ENCODE peak calls at places on chromosomes 16 and 17, in four cellular contexts. L is T-helper 9 cell, Q is RPMI7951, R is lower leg skin. B is an unnamed sample.

GRCh38 chr16:62036101-62036806 is at the start of gene CDH8:
- DNase-seq in L (no peak), Q (no peak), R (no peak), B (no peak)

GRCh38 chr16:66502020-66502913 is 47.7 kb downstream of the TK2 start:
- DNase-seq in L (no peak), Q (no peak), R (no peak), B (peak; percentile 96)

GRCh38 chr17:19418312-19418992 is 7.4 kb downstream of the RNF112 start:
- DNase-seq in L (no peak), Q (peak; percentile 22), R (no peak), B (no peak)

GRCh38 chr17:43986225-43986981 is 18.0 kb upstream of the NAGS start:
- DNase-seq in L (no peak), Q (no peak), R (no peak), B (no peak)

GRCh38 chr17:14298221-14298994 is 2.5 kb upstream of the HS3ST3B1 start:
- DNase-seq in L (no peak), Q (no peak), R (no peak), B (no peak)

GRCh38 chr17:49198206-49198605 is 12.2 kb downstream of the GNGT2 start:
- DNase-seq in L (no peak), Q (no peak), R (no peak), B (no peak)

GRCh38 chr16:28514246-28514645 is 7.6 kb upstream of the IL27 start:
- DNase-seq in L (no peak), Q (no peak), R (no peak), B (no peak)

GRCh38 chr17:70653850-70654249 is 484.5 kb downstream of the KCNJ2 start:
- DNase-seq in L (no peak), Q (no peak), R (no peak), B (no peak)

GRCh38 chr16:84885024-84885910 is 65.5 kb downstream of the CRISPLD2 start:
- DNase-seq in L (no peak), Q (peak; percentile 57), R (no peak), B (no peak)

GRCh38 chr17:55344514-55344997 is 77.1 kb downstream of the MMD start:
- DNase-seq in L (no peak), Q (no peak), R (no peak), B (no peak)

GRCh38 chr16:65068151-65068740 is 53.6 kb downstream of the CDH11 start:
- DNase-seq in L (no peak), Q (no peak), R (peak; percentile 30), B (no peak)

GRCh38 chr16:6190756-6191155 is 1093.2 kb upstream of the EEF2KMT start:
- DNase-seq in L (no peak), Q (no peak), R (no peak), B (no peak)

GRCh38 chr17:60229189-60229802 is 79.5 kb downstream of the CA4 start:
- DNase-seq in L (no peak), Q (peak; percentile 26), R (no peak), B (no peak)

GRCh38 chr17:15112881-15113617 is 152.1 kb downstream of the PMP22 start:
- DNase-seq in L (no peak), Q (peak; percentile 33), R (no peak), B (no peak)

GRCh38 chr17:47978324-47978723 is 7.4 kb downstream of the CDK5RAP3 start:
- DNase-seq in L (peak; percentile 31), Q (peak; percentile 54), R (no peak), B (no peak)

GRCh38 chr17:81419886-81420768 is 24.9 kb downstream of the BAHCC1 start:
- DNase-seq in L (no peak), Q (no peak), R (no peak), B (no peak)

GRCh38 chr16:15950167-15950854 is 895 bp downstream of the ABCC1 start:
- DNase-seq in L (peak; percentile 37), Q (peak; percentile 42), R (peak; percentile 28), B (peak; percentile 44)

GRCh38 chr17:78343433-78344201 is 16.3 kb downstream of the SOCS3 start:
- DNase-seq in L (peak; percentile 59), Q (peak; percentile 39), R (no peak), B (no peak)

GRCh38 chr16:79274197-79274596 is 326.3 kb downstream of the MAF start:
- DNase-seq in L (no peak), Q (no peak), R (no peak), B (no peak)

GRCh38 chr16:86899757-86900156 is 321.4 kb downstream of the FOXL1 start:
- DNase-seq in L (no peak), Q (no peak), R (no peak), B (no peak)

GRCh38 chr17:55487727-55488436 is 23.4 kb downstream of the SMIM36 start:
- DNase-seq in L (no peak), Q (peak; percentile 14), R (no peak), B (no peak)

GRCh38 chr17:20989481-20989880 is 53.3 kb downstream of the USP22 start:
- DNase-seq in L (no peak), Q (no peak), R (no peak), B (no peak)

GRCh38 chr17:14864127-14864526 is 401.0 kb downstream of the PMP22 start:
- DNase-seq in L (no peak), Q (no peak), R (no peak), B (no peak)

GRCh38 chr16:55465077-55465896 is 13.7 kb upstream of the MMP2 start:
- DNase-seq in L (peak; percentile 81), Q (peak; percentile 75), R (peak; percentile 90), B (peak; percentile 89)

GRCh38 chr16:14608111-14608566 is 21.9 kb downstream of the PARN start:
- DNase-seq in L (no peak), Q (no peak), R (no peak), B (no peak)

GRCh38 chr17:71084219-71084618 is 914.9 kb downstream of the KCNJ2 start:
- DNase-seq in L (no peak), Q (peak; percentile 73), R (no peak), B (no peak)

GRCh38 chr17:29707212-29707571 is 84.5 kb upstream of the CORO6 start:
- DNase-seq in L (no peak), Q (no peak), R (no peak), B (no peak)